ENCODE peak calls at places on chromosomes 1 and 21, in nine cellular contexts. U, N, Y, F, J, V, D, L and R are unnamed samples.

GRCh38 chr1:226981386-226981817 is 41.3 kb downstream of the COQ8A start:
- DNase-seq in F (no peak), Y (no peak), L (no peak), V (no peak), N (no peak), D (no peak), U (no peak), J (no peak), R (no peak)

GRCh38 chr21:33396966-33397365 is 6.2 kb upstream of the IFNGR2 start:
- DNase-seq in Y (peak; percentile 90), V (peak; percentile 85), D (peak; percentile 85), N (no peak), U (peak; percentile 47), F (peak; percentile 90), L (no peak), J (no peak), R (peak; percentile 56)

GRCh38 chr1:25701030-25701785 is 84.6 kb downstream of the MAN1C1 start:
- DNase-seq in U (no peak), Y (no peak), D (no peak), V (no peak), F (no peak), N (no peak), J (no peak), L (no peak), R (no peak)

GRCh38 chr21:44436958-44437357 is 18.4 kb upstream of the LRRC3 start:
- DNase-seq in N (no peak), Y (no peak), V (no peak), J (no peak), L (no peak), U (no peak), F (no peak), D (no peak), R (no peak)

GRCh38 chr1:229058716-229059115 is 212.2 kb upstream of the RAB4A start:
- DNase-seq in D (no peak), U (no peak), J (no peak), F (peak; percentile 34), N (no peak), V (no peak), L (no peak), Y (peak; percentile 13), R (no peak)

GRCh38 chr1:17572264-17572985 is 32.9 kb downstream of the ARHGEF10L start:
- DNase-seq in U (no peak), D (no peak), J (peak; percentile 31), V (no peak), N (no peak), Y (no peak), F (no peak), L (no peak), R (no peak)

GRCh38 chr1:150256549-150257341 is 829 bp upstream of the CA14 start:
- DNase-seq in Y (peak; percentile 31), L (no peak), V (peak; percentile 23), J (no peak), N (no peak), D (no peak), F (no peak), U (no peak), R (no peak)

GRCh38 chr21:33123396-33124120 is 53.6 kb downstream of the OLIG1 start:
- DNase-seq in D (no peak), N (no peak), L (no peak), F (no peak), U (no peak), J (no peak), V (no peak), Y (no peak), R (peak; percentile 19)

GRCh38 chr1:178932966-178933603 is 62.2 kb upstream of the ANGPTL1 start:
- DNase-seq in D (no peak), U (no peak), L (no peak), N (no peak), F (peak; percentile 44), J (no peak), Y (no peak), V (no peak), R (no peak)

GRCh38 chr1:31232689-31233088 is 7.0 kb downstream of the NKAIN1 start:
- DNase-seq in L (no peak), N (no peak), Y (no peak), U (no peak), F (no peak), J (no peak), D (no peak), V (no peak), R (no peak)

GRCh38 chr1:152162826-152163463 is 3.9 kb upstream of the RPTN start:
- DNase-seq in V (peak; percentile 94), Y (peak; percentile 98), F (peak; percentile 68), N (no peak), L (no peak), U (no peak), D (peak; percentile 65), J (no peak), R (peak; percentile 91)

GRCh38 chr1:74467786-74468377 is 44.5 kb downstream of the LRRC53 start:
- DNase-seq in V (peak; percentile 16), D (no peak), F (peak; percentile 4), Y (no peak), J (no peak), N (no peak), L (no peak), U (no peak), R (peak; percentile 36)

GRCh38 chr1:11908139-11909021 is 17.8 kb downstream of the KIAA2013 start:
- DNase-seq in U (peak; percentile 89), F (peak; percentile 98), V (peak; percentile 98), N (peak; percentile 84), D (peak; percentile 96), Y (peak; percentile 98), L (peak; percentile 95), J (peak; percentile 88), R (peak; percentile 99)

GRCh38 chr1:44086722-44087474 is 31.7 kb upstream of the KLF17 start:
- DNase-seq in Y (no peak), F (no peak), V (no peak), D (no peak), N (no peak), J (no peak), L (no peak), U (no peak), R (no peak)

DNA sequence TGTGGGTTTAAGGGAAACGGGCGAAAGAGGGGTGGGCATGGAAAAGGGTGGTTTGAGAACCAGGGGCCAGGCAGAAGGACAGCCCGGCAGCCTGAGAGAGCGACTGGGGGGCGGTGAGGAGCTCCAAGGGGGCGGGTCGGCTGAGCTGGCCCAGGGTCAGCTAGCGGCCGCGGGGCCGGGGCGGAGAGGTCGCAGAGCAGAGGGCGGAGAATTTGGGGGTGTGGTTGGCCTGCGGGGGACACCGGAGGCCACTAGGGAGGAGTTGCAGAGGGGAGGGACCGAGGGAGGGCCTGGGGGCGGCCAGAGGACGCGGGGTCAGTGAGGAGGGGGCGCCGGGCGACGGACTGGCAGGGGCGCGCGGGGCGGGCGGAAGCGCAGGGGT is 54.7 kb downstream of the NDUFS5 start:
- DNase-seq in Y (no peak), J (peak; percentile 70), N (no peak), F (no peak), D (no peak), V (no peak), U (no peak), L (no peak), R (no peak)
- H3K4me3 ChIP-seq in Y (peak overlapping the region; percentile 57), J (peak overlapping the region; percentile 19), N (peak overlapping the region; percentile 35), F (peak overlapping the region; percentile 42), D (peak overlapping the region; percentile 44), V (no peak overlapping the region), U (peak overlapping the region; percentile 59), L (no peak overlapping the region), R (no peak overlapping the region)

GRCh38 chr1:243254927-243255790 is at the start of gene CEP170:
- DNase-seq in U (peak; percentile 96), F (peak; percentile 99), J (peak; percentile 95), V (peak; percentile 95), L (peak; percentile 91), N (peak; percentile 98), D (peak; percentile 96), Y (peak; percentile 97), R (peak; percentile 87)

GRCh38 chr1:243254233-243254926 is 701 bp downstream of the CEP170 start:
- DNase-seq in N (no peak), V (peak; percentile 73), Y (peak; percentile 71), L (peak; percentile 65), U (peak; percentile 74), D (peak; percentile 53), F (peak; percentile 69), J (peak; percentile 85), R (peak; percentile 54)

GRCh38 chr1:243251544-243251943 is 3.5 kb downstream of the CEP170 start:
- DNase-seq in F (no peak), N (no peak), V (peak; percentile 59), U (no peak), Y (no peak), L (no peak), D (no peak), J (no peak), R (no peak)

GRCh38 chr1:243253927-243254232 is 1.2 kb downstream of the CEP170 start:
- DNase-seq in N (no peak), U (no peak), L (no peak), J (no peak), Y (no peak), V (no peak), F (no peak), D (no peak), R (peak; percentile 22)

GRCh38 chr1:243253211-243253926 is 1.7 kb downstream of the CEP170 start:
- DNase-seq in J (peak; percentile 22), F (no peak), L (peak; percentile 0), U (no peak), V (no peak), D (no peak), Y (no peak), N (no peak), R (peak; percentile 15)
- H3K4me3 ChIP-seq in J (peak overlapping the region; percentile 82), F (peak overlapping the region; percentile 91), L (peak overlapping the region; percentile 40), U (peak overlapping the region; percentile 84), V (peak overlapping the region; percentile 69), D (peak overlapping the region; percentile 90), Y (peak overlapping the region; percentile 89), N (peak overlapping the region; percentile 10), R (peak overlapping the region; percentile 60)

GRCh38 chr1:40710581-40711315 is 19.2 kb downstream of the NFYC start:
- DNase-seq in V (peak; percentile 56), Y (no peak), D (no peak), F (peak; percentile 10), L (no peak), N (no peak), J (no peak), U (peak; percentile 4), R (no peak)

GRCh38 chr1:40712997-40713396 is 21.5 kb downstream of the NFYC start:
- DNase-seq in V (no peak), U (peak; percentile 61), D (no peak), L (no peak), F (peak; percentile 7), J (peak; percentile 28), N (no peak), Y (no peak), R (no peak)

GRCh38 chr1:40709802-40710278 is 18.3 kb downstream of the NFYC start:
- DNase-seq in Y (no peak), L (no peak), U (no peak), F (no peak), D (no peak), J (no peak), N (no peak), V (no peak), R (no peak)

GRCh38 chr1:40711465-40712404 is 20.2 kb downstream of the NFYC start:
- DNase-seq in Y (peak; percentile 76), D (peak; percentile 45), U (no peak), J (peak; percentile 50), L (no peak), V (peak; percentile 90), N (no peak), F (peak; percentile 49), R (peak; percentile 97)

GRCh38 chr1:40712405-40712944 is 21.0 kb downstream of the NFYC start:
- DNase-seq in U (no peak), N (no peak), V (no peak), Y (no peak), J (no peak), D (no peak), L (no peak), F (no peak), R (no peak)
- H3K4me3 ChIP-seq in U (peak overlapping the region; percentile 64), N (no peak overlapping the region), V (no peak overlapping the region), Y (no peak overlapping the region), J (no peak overlapping the region), D (no peak overlapping the region), L (no peak overlapping the region), F (no peak overlapping the region), R (no peak overlapping the region)

GRCh38 chr1:161305872-161306519 is 3.8 kb downstream of the MPZ start:
- DNase-seq in L (peak; percentile 94), N (peak; percentile 94), J (peak; percentile 94), U (peak; percentile 77), D (no peak), V (peak; percentile 47), F (peak; percentile 71), Y (peak; percentile 62), R (peak; percentile 82)
- H3K4me3 ChIP-seq in L (peak overlapping the region; percentile 86), N (peak overlapping the region; percentile 69), J (peak overlapping the region; percentile 61), U (peak overlapping the region; percentile 74), D (peak overlapping the region; percentile 72), V (peak overlapping the region; percentile 34), F (peak overlapping the region; percentile 70), Y (peak overlapping the region; percentile 77), R (peak overlapping the region; percentile 76)